ENCODE peak calls at places on chromosome 16, in four cellular contexts. B, M, D and H are unnamed samples.

GRCh38 chr16:64983983-64984382 is 137.9 kb downstream of the CDH11 start:
- DNase-seq in B (no peak), D (no peak), M (peak), H (peak)

GRCh38 chr16:66561381-66562080 is 4.7 kb upstream of the CMTM1 start:
- DNase-seq in M (no peak), D (no peak), B (no peak), H (no peak)

GRCh38 chr16:582218-582613 is 7.7 kb upstream of the RAB40C start:
- DNase-seq in M (no peak), D (no peak), B (no peak), H (no peak)

GRCh38 chr16:1780677-1781072 is 1.7 kb downstream of the SPSB3 start:
- DNase-seq in B (no peak), M (no peak), D (no peak), H (no peak)

GRCh38 chr16:70476272-70477020 is 22.1 kb downstream of the FCSK start:
- DNase-seq in D (no peak), M (no peak), B (no peak), H (no peak)

GRCh38 chr16:21645261-21645721 is 7.1 kb downstream of the IGSF6 start:
- DNase-seq in M (peak), B (no peak), D (peak), H (no peak)

GRCh38 chr16:80656161-80656560 is 115.4 kb downstream of the DYNLRB2 start:
- DNase-seq in D (no peak), M (no peak), B (no peak), H (no peak)

GRCh38 chr16:58462997-58463891 is 36.7 kb upstream of the NDRG4 start:
- DNase-seq in M (peak), D (no peak), B (no peak), H (peak)

GRCh38 chr16:49836668-49837067 is 19.2 kb downstream of the ZNF423 start:
- DNase-seq in M (no peak), B (no peak), D (no peak), H (no peak)

GRCh38 chr16:68992521-68992920 is 112.9 kb upstream of the HAS3 start:
- DNase-seq in B (no peak), D (no peak), M (no peak), H (no peak)

GRCh38 chr16:48862087-48862532 is 252.1 kb upstream of the N4BP1 start:
- DNase-seq in B (no peak), D (no peak), M (no peak), H (no peak)

GRCh38 chr16:19478505-19478904 is 43.4 kb downstream of the GDE1 start:
- DNase-seq in B (no peak), D (no peak), M (no peak), H (no peak)

GRCh38 chr16:13923703-13924298 is 3.8 kb downstream of the ERCC4 start:
- DNase-seq in D (peak), M (peak), B (peak), H (peak)

GRCh38 chr16:53912155-53912554 is 208.2 kb downstream of the FTO start:
- DNase-seq in M (no peak), B (no peak), D (peak), H (peak)

GRCh38 chr16:86608301-86608747 is 30.0 kb downstream of the FOXL1 start:
- DNase-seq in B (no peak), M (no peak), D (no peak), H (no peak)

GRCh38 chr16:69131167-69131748 is 1.1 kb downstream of the CHTF8 start:
- DNase-seq in M (peak), B (no peak), D (no peak), H (peak)